ENCODE peak calls at places on chromosome 2, in four cellular contexts. T, R, E and D are unnamed samples.

GRCh38 chr2:179454443-179455218 is 190.0 kb upstream of the SESTD1 start:
- DNase-seq in R (peak; percentile 90), T (no peak), E (no peak), D (no peak)

GRCh38 chr2:135378591-135378990 is 152.4 kb downstream of the ZRANB3 start:
- DNase-seq in R (no peak), T (no peak), E (no peak), D (no peak)

GRCh38 chr2:128812183-128812940 is 493.7 kb upstream of the HS6ST1 start:
- DNase-seq in T (no peak), E (peak; percentile 18), R (no peak), D (no peak)

GRCh38 chr2:239006886-239007285 is 159.0 kb downstream of the TWIST2 start:
- DNase-seq in R (no peak), T (no peak), E (no peak), D (no peak)

GRCh38 chr2:192940767-192941166 is 746.0 kb upstream of the TMEFF2 start:
- DNase-seq in R (no peak), E (no peak), T (no peak), D (no peak)

GRCh38 chr2:24577481-24577880 is 86.4 kb downstream of the NCOA1 start:
- DNase-seq in E (no peak), R (peak; percentile 12), T (no peak), D (no peak)

GRCh38 chr2:13005761-13006336 is 289.1 kb downstream of the TRIB2 start:
- DNase-seq in R (peak; percentile 46), E (no peak), T (no peak), D (no peak)

GRCh38 chr2:229780856-229781773 is 66.8 kb upstream of the DNER start:
- DNase-seq in T (no peak), R (peak; percentile 66), E (no peak), D (peak; percentile 45)

GRCh38 chr2:20242727-20243377 is 17.9 kb upstream of the SDC1 start:
- DNase-seq in R (no peak), E (peak; percentile 72), T (no peak), D (no peak)

GRCh38 chr2:237222683-237223082 is 137.0 kb downstream of the COPS8 start:
- DNase-seq in T (no peak), E (no peak), R (no peak), D (no peak)

GRCh38 chr2:236164201-236164982 is 3.8 kb downstream of the GBX2 start:
- DNase-seq in T (no peak), E (peak; percentile 73), R (peak; percentile 28), D (peak; percentile 59)

GRCh38 chr2:216615298-216616082 is 17.7 kb upstream of the IGFBP2 start:
- DNase-seq in R (no peak), T (no peak), E (no peak), D (no peak)

GRCh38 chr2:64268330-64268729 is 124.1 kb upstream of the PELI1 start:
- DNase-seq in R (no peak), E (no peak), T (no peak), D (no peak)
- H2BK15ac ChIP-seq in R (no peak overlapping the region), E (no peak overlapping the region), T (no peak overlapping the region), D (no peak overlapping the region)

GRCh38 chr2:43445248-43445647 is 150.6 kb downstream of the THADA start:
- DNase-seq in T (no peak), R (no peak), E (peak; percentile 44), D (no peak)
- H2BK12ac ChIP-seq in T (no peak overlapping the region), R (no peak overlapping the region), E (no peak overlapping the region), D (no peak overlapping the region)

GRCh38 chr2:38146917-38147307 is 71.0 kb upstream of the CYP1B1 start:
- DNase-seq in R (peak; percentile 98), T (peak; percentile 57), E (peak; percentile 78), D (no peak)
- H4K8ac ChIP-seq in R (peak overlapping the region; percentile 47), T (no peak overlapping the region), E (no peak overlapping the region), D (no peak overlapping the region)

GRCh38 chr2:41935004-41935401 is 112.8 kb upstream of the PKDCC start:
- DNase-seq in T (no peak), E (no peak), R (no peak), D (no peak)
- H2BK15ac ChIP-seq in T (no peak overlapping the region), E (no peak overlapping the region), R (no peak overlapping the region), D (no peak overlapping the region)

GRCh38 chr2:207790898-207791297 is 21.2 kb upstream of the FZD5 start:
- DNase-seq in R (no peak), T (no peak), E (no peak), D (no peak)
- H2BK12ac ChIP-seq in R (no peak overlapping the region), T (peak overlapping the region; percentile 64), E (no peak overlapping the region), D (no peak overlapping the region)